ENCODE peak calls at places on chromosomes 7 and 10, in four cellular contexts. F is SK-N-SH, R is hepatocyte, I is mucosa of descending colon. L is an unnamed sample.

GRCh38 chr7:45162311-45162845 is 4.8 kb downstream of the RAMP3 start:
- DNase-seq in F (no peak), R (no peak), I (no peak), L (no peak)

GRCh38 chr10:63264852-63265617 is 131.9 kb downstream of the NRBF2 start:
- DNase-seq in F (peak; percentile 46), R (peak; percentile 56), I (no peak), L (peak; percentile 76)

GRCh38 chr7:3033581-3033980 is 10.1 kb downstream of the CARD11 start:
- DNase-seq in F (no peak), R (no peak), I (no peak), L (no peak)

GRCh38 chr10:8059191-8059936 is 4.9 kb downstream of the GATA3 start:
- DNase-seq in F (no peak), R (no peak), I (no peak), L (no peak)

GRCh38 chr7:42238709-42239395 is 1.8 kb upstream of the GLI3 start:
- DNase-seq in F (no peak), R (peak; percentile 64), I (no peak), L (no peak)

GRCh38 chr7:34675749-34676374 is 17.8 kb downstream of the NPSR1 start:
- DNase-seq in F (peak; percentile 37), R (peak; percentile 19), I (no peak), L (no peak)

GRCh38 chr10:9877978-9878377 is 1139.7 kb upstream of the CELF2 start:
- DNase-seq in F (no peak), R (no peak), I (no peak), L (no peak)

GRCh38 chr7:44259547-44260457 is 59.0 kb downstream of the YKT6 start:
- DNase-seq in F (no peak), R (peak; percentile 38), I (no peak), L (no peak)

GRCh38 chr7:43104874-43105520 is 7.5 kb upstream of the HECW1 start:
- DNase-seq in F (no peak), R (no peak), I (no peak), L (no peak)

GRCh38 chr7:129748710-129749109 is 137.2 kb downstream of the NRF1 start:
- DNase-seq in F (peak; percentile 52), R (no peak), I (no peak), L (no peak)

GRCh38 chr7:25619963-25620799 is 391.9 kb upstream of the NPVF start:
- DNase-seq in F (peak; percentile 71), R (peak; percentile 51), I (no peak), L (peak; percentile 54)

GRCh38 chr7:38311329-38311937 is 38.0 kb upstream of the TARP start:
- DNase-seq in F (peak; percentile 65), R (no peak), I (peak; percentile 66), L (no peak)

GRCh38 chr7:29327455-29327854 is 132.9 kb downstream of the CHN2 start:
- DNase-seq in F (no peak), R (no peak), I (no peak), L (no peak)

GRCh38 chr10:99993994-99994689 is 15.6 kb downstream of the DNMBP start:
- DNase-seq in F (no peak), R (peak; percentile 67), I (peak; percentile 60), L (peak; percentile 36)

GRCh38 chr10:85008493-85009181 is 680.2 kb downstream of the CCSER2 start:
- DNase-seq in F (no peak), R (peak; percentile 39), I (no peak), L (no peak)

GRCh38 chr10:14583252-14583651 is 191.4 kb downstream of the FAM107B start:
- DNase-seq in F (no peak), R (no peak), I (peak; percentile 78), L (peak; percentile 54)

DNA sequence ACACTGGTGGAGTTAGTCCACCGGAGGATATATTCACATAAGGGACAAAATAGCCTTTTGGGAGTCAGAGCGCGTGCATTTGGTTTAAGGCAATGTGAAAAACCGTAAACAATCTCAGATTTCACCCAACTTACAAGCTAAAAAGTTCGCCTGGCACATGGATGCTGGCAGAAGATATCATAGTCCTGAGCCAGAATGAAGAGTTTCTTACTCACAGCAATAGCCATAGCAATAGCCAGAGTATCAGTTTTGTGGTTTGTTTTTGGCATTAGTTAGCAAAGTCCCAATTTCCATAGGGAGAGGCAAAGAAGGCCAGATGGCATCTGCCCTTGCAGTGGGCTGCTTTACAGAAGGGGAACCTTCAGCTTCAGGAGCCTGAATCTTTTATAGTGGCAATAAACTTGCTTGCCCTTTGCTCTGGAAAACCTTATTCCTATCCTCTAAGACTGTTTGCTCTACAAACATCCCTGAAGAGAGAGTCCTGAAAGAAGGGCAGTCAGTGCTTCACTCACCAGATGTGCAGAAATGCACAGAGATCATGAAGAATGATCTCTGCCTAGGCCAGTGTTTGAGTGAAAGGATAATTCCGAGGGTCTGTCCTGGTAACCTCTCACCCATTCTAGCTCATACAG is 28.7 kb upstream of the RSBN1L start:
- DNase-seq in F (no peak), R (no peak), I (no peak), L (peak; percentile 66)
- H3K4me1 ChIP-seq in F (no peaks in the 10 kb centered on the region), R (peaks cover 23% of the 10 kb centered on the region), I (peaks cover 28% of the 10 kb centered on the region), L (no peaks in the 10 kb centered on the region)

GRCh38 chr7:105003875-105004510 is 10.0 kb upstream of the KMT2E start:
- DNase-seq in F (no peak), R (no peak), I (no peak), L (no peak)
- H3K4me1 ChIP-seq in F (peaks cover 25% of the 10 kb centered on the region), R (peaks cover 54% of the 10 kb centered on the region), I (peaks cover 74% of the 10 kb centered on the region), L (peaks cover 15% of the 10 kb centered on the region)

DNA sequence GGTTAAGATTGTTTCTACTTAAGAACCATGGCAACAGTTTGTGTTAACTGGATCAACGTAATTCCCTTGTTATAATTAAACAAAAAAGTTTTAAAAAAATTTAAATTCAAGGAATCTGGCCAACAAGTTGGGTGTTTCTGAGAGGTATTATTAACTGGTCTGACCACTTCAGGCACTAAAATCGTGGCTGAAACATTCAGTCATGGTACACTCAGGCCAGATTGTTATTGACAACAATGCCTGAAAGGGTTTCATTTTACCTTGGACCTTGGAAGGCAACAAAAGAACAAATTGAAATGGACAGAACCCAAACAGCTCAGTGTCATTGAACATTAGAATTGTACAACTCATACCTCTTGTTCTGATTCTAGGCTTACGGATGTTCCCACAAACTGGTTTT is 103.3 kb upstream of the ARMC3 start:
- DNase-seq in F (no peak), R (no peak), I (no peak), L (no peak)
- H3K4me1 ChIP-seq in F (peaks cover 6% of the 10 kb centered on the region), R (peaks cover 4% of the 10 kb centered on the region), I (no peaks in the 10 kb centered on the region), L (no peaks in the 10 kb centered on the region)

DNA sequence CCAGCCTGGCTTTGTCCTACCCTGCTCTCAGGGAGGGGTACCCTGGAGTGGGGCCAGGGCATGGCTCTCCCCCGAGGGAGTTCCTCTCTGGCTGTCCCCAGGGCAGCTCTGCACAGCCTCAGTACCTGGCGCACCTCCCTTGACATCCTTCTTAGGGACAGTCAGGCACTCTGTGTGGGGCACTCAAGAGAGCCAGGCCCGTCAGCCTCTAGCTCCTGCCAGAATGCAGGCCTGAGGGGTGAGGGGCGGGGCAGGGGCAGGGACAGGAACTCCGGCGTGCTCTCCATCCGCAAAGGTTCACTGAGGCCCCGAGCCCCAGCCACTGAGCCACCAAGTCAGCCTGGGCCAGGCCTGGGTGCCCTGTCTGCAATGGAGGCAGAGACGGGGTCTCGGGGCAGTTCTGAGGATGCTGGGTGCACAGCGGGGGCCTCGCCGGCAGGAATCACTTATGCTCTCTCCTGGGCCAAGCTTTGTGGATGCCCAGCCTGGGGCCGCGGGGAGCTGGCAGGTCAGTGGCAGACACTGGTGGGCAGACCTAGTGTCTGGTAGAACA is 10.1 kb downstream of the LIMK1 start:
- DNase-seq in F (peak; percentile 86), R (no peak), I (peak; percentile 68), L (no peak)
- H3K4me1 ChIP-seq in F (peaks cover 41% of the 10 kb centered on the region), R (peaks cover 21% of the 10 kb centered on the region), I (no peaks in the 10 kb centered on the region), L (no peaks in the 10 kb centered on the region)

GRCh38 chr7:124035706-124036105 is 2.8 kb upstream of the TMEM229A start:
- DNase-seq in F (no peak), R (no peak), I (no peak), L (no peak)
- H3K4me1 ChIP-seq in F (peaks cover 17% of the 10 kb centered on the region), R (peaks cover 5% of the 10 kb centered on the region), I (peaks cover 25% of the 10 kb centered on the region), L (peaks cover 2% of the 10 kb centered on the region)

GRCh38 chr7:150735596-150736358 is 1.4 kb upstream of the GIMAP5 start:
- DNase-seq in F (no peak), R (no peak), I (no peak), L (no peak)
- H3K4me1 ChIP-seq in F (peaks cover 2% of the 10 kb centered on the region), R (no peaks in the 10 kb centered on the region), I (no peaks in the 10 kb centered on the region), L (no peaks in the 10 kb centered on the region)